ENCODE peak calls at places on chromosomes 3 and 15, in seven cellular contexts. C is mucosa of descending colon; Y is globus pallidus; J is NCI-H1105; T is CD8-positive, alpha-beta memory T cell; B is PC-3; H is activated T-cell treated with anti-CD3 and anti-CD28 coated beads for 1 hour. X is an unnamed sample.

GRCh38 chr3:123314409-123315270 is 112.9 kb downstream of the SEC22A start:
- DNase-seq in C (peak), Y (no peak), J (no peak), T (no peak), B (no peak), H (no peak), X (peak)

GRCh38 chr3:195897853-195898415 is 10.4 kb downstream of the TNK2 start:
- DNase-seq in C (no peak), Y (no peak), J (no peak), T (no peak), B (peak), H (no peak), X (no peak)

GRCh38 chr3:52021869-52022268 is 26.2 kb upstream of the RPL29 start:
- DNase-seq in C (no peak), Y (no peak), J (peak), T (no peak), B (no peak), H (no peak), X (peak)

GRCh38 chr15:82535566-82536408 is 4.5 kb downstream of the RPS17 start:
- DNase-seq in C (no peak), Y (no peak), J (no peak), T (no peak), B (no peak), H (no peak), X (no peak)

GRCh38 chr3:127444761-127445160 is 145.8 kb downstream of the TPRA1 start:
- DNase-seq in C (no peak), Y (no peak), J (no peak), T (no peak), B (no peak), H (no peak), X (no peak)

GRCh38 chr3:106341090-106341489 is 472.3 kb upstream of the CBLB start:
- DNase-seq in C (no peak), Y (no peak), J (no peak), T (no peak), B (no peak), H (no peak), X (no peak)

GRCh38 chr15:63122002-63122893 is 587 bp downstream of the LACTB start:
- DNase-seq in C (peak), Y (peak), J (peak), T (peak), B (peak), H (peak), X (peak)

GRCh38 chr15:34725565-34725964 is 29.2 kb downstream of the GJD2 start:
- DNase-seq in C (no peak), Y (no peak), J (no peak), T (no peak), B (no peak), H (no peak), X (no peak)

GRCh38 chr3:8519156-8519555 is 17.5 kb downstream of the LMCD1 start:
- DNase-seq in C (no peak), Y (no peak), J (no peak), T (no peak), B (peak), H (no peak), X (no peak)

GRCh38 chr3:156593814-156594213 is 38.9 kb upstream of the SSR3 start:
- DNase-seq in C (no peak), Y (no peak), J (no peak), T (no peak), B (no peak), H (no peak), X (no peak)

GRCh38 chr3:69079269-69080159 is 651 bp downstream of the UBA3 start:
- DNase-seq in C (peak), Y (peak), J (no peak), T (no peak), B (no peak), H (no peak), X (no peak)

GRCh38 chr3:194565597-194566190 is 67.5 kb downstream of the TMEM44 start:
- DNase-seq in C (no peak), Y (no peak), J (no peak), T (no peak), B (peak), H (no peak), X (no peak)